ENCODE peak calls at places on chromosome 15, in five cellular contexts. A is astrocyte of the cerebellum, D is GM12865, P is WERI-Rb-1, Z is cardiac muscle cell. F is an unnamed sample.

GRCh38 chr15:94259863-94260262 is 28.5 kb downstream of the MCTP2 start:
- DNase-seq in A (no peak), D (no peak), P (no peak), Z (no peak), F (no peak)

GRCh38 chr15:31352911-31353811 is 26.5 kb downstream of the KLF13 start:
- DNase-seq in A (peak), D (peak), P (peak), Z (peak), F (no peak)

GRCh38 chr15:75073197-75073596 is 49.8 kb downstream of the PPCDC start:
- DNase-seq in A (no peak), D (no peak), P (no peak), Z (no peak), F (no peak)

GRCh38 chr15:66394912-66395311 is 8.2 kb downstream of the MAP2K1 start:
- DNase-seq in A (no peak), D (no peak), P (no peak), Z (no peak), F (no peak)

GRCh38 chr15:92333709-92334108 is 60.0 kb upstream of the ST8SIA2 start:
- DNase-seq in A (no peak), D (no peak), P (no peak), Z (no peak), F (no peak)

GRCh38 chr15:39066677-39067076 is 502.1 kb upstream of the RASGRP1 start:
- DNase-seq in A (no peak), D (no peak), P (no peak), Z (no peak), F (no peak)

GRCh38 chr15:76991741-76992645 is 2.9 kb upstream of the PSTPIP1 start:
- DNase-seq in A (no peak), D (no peak), P (no peak), Z (no peak), F (peak)

GRCh38 chr15:92880796-92881569 is 19.1 kb upstream of the CHD2 start:
- DNase-seq in A (no peak), D (no peak), P (no peak), Z (peak), F (no peak)

GRCh38 chr15:96889734-96890480 is 559.4 kb downstream of the NR2F2 start:
- DNase-seq in A (no peak), D (no peak), P (no peak), Z (no peak), F (no peak)

GRCh38 chr15:97747342-97747741 is 213.2 kb upstream of the ARRDC4 start:
- DNase-seq in A (no peak), D (no peak), P (no peak), Z (no peak), F (peak)

GRCh38 chr15:84737005-84737404 is 11.4 kb upstream of the ZNF592 start:
- DNase-seq in A (no peak), D (no peak), P (no peak), Z (no peak), F (no peak)

GRCh38 chr15:77592768-77593167 is 39.9 kb downstream of the LINGO1 start:
- DNase-seq in A (no peak), D (no peak), P (no peak), Z (no peak), F (no peak)

GRCh38 chr15:44458429-44458828 is 31.0 kb downstream of the CTDSPL2 start:
- DNase-seq in A (no peak), D (no peak), P (no peak), Z (no peak), F (no peak)

GRCh38 chr15:86362556-86362955 is 282.9 kb downstream of the AGBL1 start:
- DNase-seq in A (no peak), D (no peak), P (no peak), Z (no peak), F (peak)

GRCh38 chr15:68220489-68220888 is 9.0 kb downstream of the CLN6 start:
- DNase-seq in A (no peak), D (no peak), P (no peak), Z (no peak), F (no peak)

GRCh38 chr15:64009798-64010241 is 36.5 kb downstream of the DAPK2 start:
- DNase-seq in A (no peak), D (peak), P (no peak), Z (no peak), F (no peak)

GRCh38 chr15:36278219-36278618 is 301.2 kb upstream of the CDIN1 start:
- DNase-seq in A (no peak), D (peak), P (peak), Z (peak), F (peak)

GRCh38 chr15:67084561-67084960 is 19.2 kb downstream of the SMAD3 start:
- DNase-seq in A (no peak), D (no peak), P (no peak), Z (no peak), F (no peak)

GRCh38 chr15:80970018-80970657 is 19.5 kb downstream of the MESD start:
- DNase-seq in A (peak), D (peak), P (peak), Z (peak), F (peak)
- TF ChIP-seq CTCF in A (peak), D (peak), P (peak), Z (peak), F (peak)

GRCh38 chr15:29090617-29091466 is 178.8 kb downstream of the NSMCE3 start:
- DNase-seq in A (no peak), D (peak), P (peak), Z (peak), F (peak)
- TF ChIP-seq CTCF in A (peak), D (peak), P (peak), Z (peak), F (peak)

DNA sequence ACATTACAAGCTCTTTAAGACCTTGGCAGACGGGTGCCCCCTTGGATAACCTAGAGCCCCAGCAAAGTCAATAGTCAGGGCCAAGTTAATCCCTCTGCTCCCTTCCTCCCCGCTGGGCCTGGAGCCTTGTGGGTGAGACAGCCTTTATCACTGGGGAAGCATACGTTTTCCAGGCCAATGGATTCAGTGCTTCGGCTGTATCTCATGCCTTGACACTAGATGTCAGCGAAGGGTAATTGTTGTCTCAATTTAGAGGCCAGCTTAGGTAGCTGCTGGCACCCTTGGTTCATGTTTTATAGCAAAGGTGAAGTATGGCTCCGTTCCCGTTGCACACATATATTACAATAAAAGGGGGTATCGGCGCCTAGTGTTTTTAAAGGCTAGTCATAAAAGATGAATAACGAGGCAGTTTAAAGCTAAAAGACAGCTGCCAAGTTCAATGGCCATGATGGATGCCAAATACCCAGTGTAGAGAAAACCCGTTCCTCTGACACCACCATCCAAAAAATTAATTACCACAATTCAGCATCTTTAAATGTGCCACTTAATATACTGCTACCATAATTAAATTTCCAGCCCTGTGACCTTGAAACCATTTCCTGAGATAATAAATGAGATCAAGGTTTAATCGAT is 52.3 kb upstream of the BNIP2 start:
- DNase-seq in A (no peak), D (no peak), P (peak), Z (peak), F (peak)
- TF ChIP-seq CTCF in A (peak), D (no peak), P (peak), Z (no peak), F (peak)

DNA sequence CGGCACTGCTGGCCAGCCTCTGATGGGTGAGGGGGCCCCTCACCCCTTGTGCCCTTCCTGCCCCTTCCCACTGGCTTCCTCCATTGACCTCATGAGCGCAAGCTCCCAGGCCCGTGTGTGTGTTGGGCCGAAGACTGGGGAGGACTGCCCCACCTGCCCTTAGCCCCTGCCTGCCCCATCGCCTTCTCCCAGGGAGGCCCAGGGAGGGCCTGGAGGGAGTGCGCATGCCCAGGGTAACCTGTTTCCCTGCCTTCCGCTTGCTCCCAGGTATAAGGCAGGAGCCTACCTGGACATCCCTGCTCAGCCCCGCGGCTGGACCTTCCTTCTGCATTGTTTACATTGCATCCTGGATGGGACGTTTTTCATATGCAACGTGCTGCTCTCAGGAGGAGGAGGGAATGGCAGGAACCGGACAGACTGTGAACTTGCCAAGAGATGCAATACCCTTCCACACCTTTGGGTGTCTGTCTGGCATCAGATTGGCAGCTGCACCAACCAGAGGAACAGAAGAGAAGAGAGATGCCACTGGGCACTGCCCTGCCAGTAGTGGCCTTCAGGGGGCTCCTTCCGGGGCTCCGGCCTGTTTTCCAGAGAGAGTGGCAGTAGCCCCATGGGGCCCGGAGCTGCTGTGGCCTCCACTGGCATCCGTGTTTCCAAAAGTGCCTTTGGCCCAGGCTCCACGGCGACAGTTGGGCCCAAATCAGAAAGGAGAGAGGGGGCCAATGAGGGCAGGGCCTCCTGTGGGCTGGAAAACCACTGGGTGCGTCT is 8.8 kb downstream of the DLL4 start:
- DNase-seq in A (no peak), D (peak), P (no peak), Z (no peak), F (peak)
- TF ChIP-seq CTCF in A (peak), D (peak), P (peak), Z (peak), F (peak)

GRCh38 chr15:81813215-81813614 is 232.6 kb downstream of the MEX3B start:
- DNase-seq in A (no peak), D (no peak), P (peak), Z (no peak), F (peak)
- TF ChIP-seq CTCF in A (peak), D (peak), P (peak), Z (no peak), F (peak)

GRCh38 chr15:69593981-69594966 is 141.7 kb downstream of the RPLP1 start:
- DNase-seq in A (peak), D (no peak), P (peak), Z (peak), F (peak)
- TF ChIP-seq CTCF in A (no peak), D (no peak), P (no peak), Z (no peak), F (no peak)

GRCh38 chr15:95875141-95875643 is 455.3 kb upstream of the NR2F2 start:
- DNase-seq in A (peak), D (peak), P (no peak), Z (peak), F (no peak)
- TF ChIP-seq CTCF in A (no peak), D (no peak), P (no peak), Z (peak), F (no peak)

GRCh38 chr15:34613997-34614396 is 30.5 kb upstream of the GOLGA8B start:
- DNase-seq in A (no peak), D (no peak), P (no peak), Z (no peak), F (no peak)

GRCh38 chr15:34620122-34620521 is 36.7 kb upstream of the GOLGA8B start:
- DNase-seq in A (no peak), D (no peak), P (no peak), Z (no peak), F (no peak)

GRCh38 chr15:34618073-34618472 is 34.6 kb upstream of the GOLGA8B start:
- DNase-seq in A (no peak), D (no peak), P (no peak), Z (no peak), F (no peak)

GRCh38 chr15:34619151-34619550 is 35.7 kb upstream of the GOLGA8B start:
- DNase-seq in A (no peak), D (no peak), P (no peak), Z (no peak), F (no peak)

GRCh38 chr15:34616613-34617012 is 33.2 kb upstream of the GOLGA8B start:
- DNase-seq in A (peak), D (peak), P (no peak), Z (peak), F (no peak)
- TF ChIP-seq CTCF in A (peak), D (no peak), P (peak), Z (no peak), F (peak)

F was measured in endodermal cell.